ENCODE peak calls at places on chromosomes 6 and 20, in five cellular contexts. One of them, this sample, is unnamed.
A peak's percentile ranks its signal among the peaks of the same experiment; 100 is the strongest.

GRCh38 chr6:32195902-32196681 is 3.6 kb upstream of the GPSM3 start:
- DNase-seq in CD8-positive, alpha-beta memory T cell: no peak
- DNase-seq in CD4-positive, CD25-positive, alpha-beta regulatory T cell: peak; percentile 64
- DNase-seq in esophagus squamous epithelium: peak; percentile 45
- DNase-seq in hepatocyte: peak; percentile 91
- DNase-seq in this sample: peak; percentile 95

GRCh38 chr6:26394289-26394688 is 7.8 kb upstream of the BTN3A1 start:
- DNase-seq in CD8-positive, alpha-beta memory T cell: no peak
- DNase-seq in CD4-positive, CD25-positive, alpha-beta regulatory T cell: no peak
- DNase-seq in esophagus squamous epithelium: no peak
- DNase-seq in hepatocyte: peak; percentile 42
- DNase-seq in this sample: no peak

GRCh38 chr6:50272611-50273010 is 222.9 kb upstream of the DEFB112 start:
- DNase-seq in CD8-positive, alpha-beta memory T cell: no peak
- DNase-seq in CD4-positive, CD25-positive, alpha-beta regulatory T cell: no peak
- DNase-seq in esophagus squamous epithelium: no peak
- DNase-seq in hepatocyte: no peak
- DNase-seq in this sample: no peak

GRCh38 chr6:168155821-168156741 is 77.1 kb upstream of the FRMD1 start:
- DNase-seq in CD8-positive, alpha-beta memory T cell: no peak
- DNase-seq in CD4-positive, CD25-positive, alpha-beta regulatory T cell: no peak
- DNase-seq in esophagus squamous epithelium: no peak
- DNase-seq in hepatocyte: no peak
- DNase-seq in this sample: peak; percentile 30

GRCh38 chr6:134063966-134064445 is 11.6 kb upstream of the SLC2A12 start:
- DNase-seq in CD8-positive, alpha-beta memory T cell: peak; percentile 60
- DNase-seq in CD4-positive, CD25-positive, alpha-beta regulatory T cell: peak; percentile 21
- DNase-seq in esophagus squamous epithelium: no peak
- DNase-seq in hepatocyte: peak; percentile 77
- DNase-seq in this sample: peak; percentile 90

GRCh38 chr20:23302386-23302785 is 48.2 kb upstream of the NXT1 start:
- DNase-seq in CD8-positive, alpha-beta memory T cell: no peak
- DNase-seq in CD4-positive, CD25-positive, alpha-beta regulatory T cell: no peak
- DNase-seq in esophagus squamous epithelium: no peak
- DNase-seq in hepatocyte: no peak
- DNase-seq in this sample: no peak

GRCh38 chr20:10286356-10286755 is 67.7 kb downstream of the SNAP25 start:
- DNase-seq in CD8-positive, alpha-beta memory T cell: no peak
- DNase-seq in CD4-positive, CD25-positive, alpha-beta regulatory T cell: no peak
- DNase-seq in esophagus squamous epithelium: no peak
- DNase-seq in hepatocyte: no peak
- DNase-seq in this sample: no peak

GRCh38 chr6:53301801-53302537 is 46.8 kb downstream of the ELOVL5 start:
- DNase-seq in CD8-positive, alpha-beta memory T cell: no peak
- DNase-seq in CD4-positive, CD25-positive, alpha-beta regulatory T cell: no peak
- DNase-seq in esophagus squamous epithelium: no peak
- DNase-seq in hepatocyte: no peak
- DNase-seq in this sample: no peak

GRCh38 chr6:42099340-42100028 is 42.9 kb downstream of the C6orf132 start:
- DNase-seq in CD8-positive, alpha-beta memory T cell: no peak
- DNase-seq in CD4-positive, CD25-positive, alpha-beta regulatory T cell: no peak
- DNase-seq in esophagus squamous epithelium: no peak
- DNase-seq in hepatocyte: peak; percentile 59
- DNase-seq in this sample: no peak

GRCh38 chr6:137223370-137224131 is 4.4 kb upstream of the IFNGR1 start:
- DNase-seq in CD8-positive, alpha-beta memory T cell: no peak
- DNase-seq in CD4-positive, CD25-positive, alpha-beta regulatory T cell: no peak
- DNase-seq in esophagus squamous epithelium: no peak
- DNase-seq in hepatocyte: no peak
- DNase-seq in this sample: no peak

GRCh38 chr6:114169763-114170162 is 173.1 kb downstream of the HS3ST5 start:
- DNase-seq in CD8-positive, alpha-beta memory T cell: no peak
- DNase-seq in CD4-positive, CD25-positive, alpha-beta regulatory T cell: no peak
- DNase-seq in esophagus squamous epithelium: no peak
- DNase-seq in hepatocyte: no peak
- DNase-seq in this sample: no peak

GRCh38 chr6:593907-594212 is 63.0 kb downstream of the HUS1B start:
- DNase-seq in CD8-positive, alpha-beta memory T cell: no peak
- DNase-seq in CD4-positive, CD25-positive, alpha-beta regulatory T cell: no peak
- DNase-seq in esophagus squamous epithelium: no peak
- DNase-seq in hepatocyte: no peak
- DNase-seq in this sample: peak; percentile 88

DNA sequence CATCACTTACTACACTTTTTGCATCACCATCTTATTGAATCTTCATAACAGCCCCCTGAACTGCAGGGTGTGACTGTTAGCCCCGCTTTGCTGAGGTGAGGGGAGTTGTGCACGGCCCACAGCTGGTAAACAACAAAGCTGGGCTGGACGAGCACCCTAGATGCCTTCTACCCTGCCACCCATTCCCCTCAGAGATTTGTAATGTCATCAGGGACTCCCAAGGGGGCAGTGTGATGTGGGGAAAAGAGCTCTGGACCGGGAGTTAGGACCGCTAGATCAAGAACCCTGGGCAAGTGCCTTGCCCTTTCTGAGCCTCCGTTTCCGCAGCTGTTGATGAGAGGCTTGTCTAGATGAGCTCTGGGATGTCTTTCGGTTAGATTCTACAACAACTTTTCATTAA is 20.9 kb downstream of the PKIG start:
- DNase-seq in CD8-positive, alpha-beta memory T cell: no peak
- DNase-seq in CD4-positive, CD25-positive, alpha-beta regulatory T cell: no peak
- DNase-seq in esophagus squamous epithelium: no peak
- DNase-seq in hepatocyte: no peak
- DNase-seq in this sample: no peak
- H3K4me1 ChIP-seq in CD8-positive, alpha-beta memory T cell: peaks cover 8% of the 10 kb centered on the region
- H3K4me1 ChIP-seq in CD4-positive, CD25-positive, alpha-beta regulatory T cell: no peaks in the 10 kb centered on the region
- H3K4me1 ChIP-seq in esophagus squamous epithelium: peaks cover 58% of the 10 kb centered on the region
- H3K4me1 ChIP-seq in hepatocyte: peaks cover 16% of the 10 kb centered on the region
- H3K4me1 ChIP-seq in this sample: peaks cover 4% of the 10 kb centered on the region

DNA sequence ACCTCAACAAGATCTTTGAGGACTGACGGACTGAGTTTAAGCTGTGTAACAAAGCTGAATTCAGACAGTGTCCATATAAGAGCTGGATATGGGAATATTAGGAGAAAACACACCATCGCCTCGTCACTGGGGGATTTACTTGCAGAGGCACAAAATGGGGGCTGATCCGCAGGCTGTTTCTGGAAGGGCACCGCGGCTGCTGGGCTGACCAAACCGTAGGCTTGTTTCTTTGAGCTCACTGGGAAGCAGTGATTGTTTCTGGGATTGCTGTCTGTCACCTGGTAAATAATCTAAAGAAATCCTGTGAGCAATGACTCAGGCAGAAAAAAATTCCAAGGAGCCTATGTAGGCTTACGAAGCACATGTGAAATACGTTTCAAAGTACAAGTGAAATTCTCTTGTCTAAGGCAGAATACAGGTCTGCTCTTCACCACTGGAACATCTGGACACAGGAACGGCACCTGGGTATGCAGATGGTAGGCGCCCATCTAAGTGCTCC is 63.9 kb upstream of the MPC1 start:
- DNase-seq in CD8-positive, alpha-beta memory T cell: no peak
- DNase-seq in CD4-positive, CD25-positive, alpha-beta regulatory T cell: no peak
- DNase-seq in esophagus squamous epithelium: no peak
- DNase-seq in hepatocyte: peak; percentile 64
- DNase-seq in this sample: peak; percentile 66
- H3K4me3 ChIP-seq in CD8-positive, alpha-beta memory T cell: no peak overlapping the region
- H3K4me3 ChIP-seq in CD4-positive, CD25-positive, alpha-beta regulatory T cell: no peak overlapping the region
- H3K4me3 ChIP-seq in esophagus squamous epithelium: no peak overlapping the region
- H3K4me3 ChIP-seq in hepatocyte: no peak overlapping the region
- H3K4me3 ChIP-seq in this sample: peak overlapping the region; percentile 33

DNA sequence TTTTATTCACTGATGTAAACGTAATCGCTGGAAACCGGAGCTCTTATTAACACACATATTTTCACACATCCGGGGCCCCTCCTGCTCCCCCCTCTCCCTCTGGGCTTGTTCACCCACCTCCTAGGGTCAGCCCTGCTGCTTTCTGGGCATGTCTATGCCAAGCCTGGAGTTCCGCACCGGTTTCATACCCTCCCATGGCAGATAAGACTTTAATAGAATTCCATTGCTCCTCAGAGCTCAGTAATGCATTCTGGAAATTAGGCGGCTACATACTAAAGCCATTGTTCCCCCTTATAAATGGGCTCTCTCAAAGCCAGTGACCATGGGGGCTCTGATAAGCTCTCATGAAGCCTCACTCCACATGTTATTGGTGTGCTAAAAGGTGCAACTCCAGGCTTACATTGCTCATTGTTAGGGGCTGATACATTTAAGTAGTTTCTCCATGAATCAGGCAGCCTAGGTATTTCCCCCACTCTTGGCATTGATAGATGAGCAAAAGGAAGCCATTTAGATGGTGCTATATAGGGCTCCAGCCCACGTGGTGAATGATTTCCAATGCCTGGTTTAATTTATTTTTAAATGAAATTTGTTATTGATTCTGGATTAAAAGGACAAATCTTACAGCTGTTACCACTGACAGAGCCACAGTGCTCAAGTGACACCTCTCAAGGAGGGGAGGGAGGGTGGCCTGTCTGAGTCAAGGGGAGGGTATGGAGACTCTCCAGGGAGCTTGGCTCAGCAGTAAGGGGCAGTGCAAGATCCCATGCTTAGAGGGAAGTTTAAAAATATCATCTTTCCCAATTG is 4.4 kb upstream of the VSTM2L start:
- DNase-seq in CD8-positive, alpha-beta memory T cell: no peak
- DNase-seq in CD4-positive, CD25-positive, alpha-beta regulatory T cell: no peak
- DNase-seq in esophagus squamous epithelium: no peak
- DNase-seq in hepatocyte: no peak
- DNase-seq in this sample: no peak
- H3K27ac ChIP-seq in CD8-positive, alpha-beta memory T cell: no peak overlapping the region
- H3K27ac ChIP-seq in CD4-positive, CD25-positive, alpha-beta regulatory T cell: no peak overlapping the region
- H3K27ac ChIP-seq in esophagus squamous epithelium: no peak overlapping the region
- H3K27ac ChIP-seq in hepatocyte: no peak overlapping the region
- H3K27ac ChIP-seq in this sample: no peak overlapping the region

DNA sequence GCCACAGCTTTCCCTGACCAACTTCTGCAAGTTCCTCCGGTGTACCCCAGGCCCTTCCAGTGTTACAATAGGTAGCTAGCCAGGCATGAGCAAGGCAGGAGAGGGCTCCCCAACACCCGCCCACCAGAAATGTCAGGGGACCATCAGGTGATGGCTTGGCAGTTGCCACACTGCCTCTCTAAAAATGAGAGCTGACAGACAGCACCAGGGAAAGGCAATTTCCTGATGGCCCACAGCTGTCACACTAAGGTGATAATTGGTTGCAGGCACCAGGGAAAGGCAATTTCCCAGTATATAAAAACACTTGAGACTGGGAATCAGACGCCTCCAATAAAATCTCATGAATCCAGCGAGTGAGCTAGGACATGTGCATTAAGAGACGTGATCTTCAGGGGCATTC is 49.9 kb downstream of the PXDC1 start:
- DNase-seq in CD8-positive, alpha-beta memory T cell: no peak
- DNase-seq in CD4-positive, CD25-positive, alpha-beta regulatory T cell: no peak
- DNase-seq in esophagus squamous epithelium: no peak
- DNase-seq in hepatocyte: no peak
- DNase-seq in this sample: no peak
- H3K4me1 ChIP-seq in CD8-positive, alpha-beta memory T cell: no peaks in the 10 kb centered on the region
- H3K4me1 ChIP-seq in CD4-positive, CD25-positive, alpha-beta regulatory T cell: no peaks in the 10 kb centered on the region
- H3K4me1 ChIP-seq in esophagus squamous epithelium: no peaks in the 10 kb centered on the region
- H3K4me1 ChIP-seq in hepatocyte: no peaks in the 10 kb centered on the region
- H3K4me1 ChIP-seq in this sample: no peaks in the 10 kb centered on the region

DNA sequence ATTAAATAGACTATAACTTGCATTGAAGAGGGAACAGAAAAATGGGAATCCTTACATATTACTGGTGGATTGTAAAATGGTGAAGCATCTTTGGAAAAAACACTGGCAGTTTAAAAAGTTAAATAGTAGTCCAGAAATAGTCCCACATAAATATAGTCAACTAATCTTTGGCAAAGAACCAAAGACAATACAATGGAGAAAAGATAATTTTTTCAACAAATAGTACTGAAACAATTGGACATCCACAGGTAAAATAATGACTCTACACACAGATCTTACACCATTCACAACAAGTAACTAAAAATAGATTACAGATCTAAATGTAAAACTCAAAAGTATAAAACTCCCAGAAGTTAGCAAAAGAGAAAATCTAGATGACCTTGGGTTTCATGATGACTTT is 259.1 kb upstream of the CEP162 start:
- DNase-seq in CD8-positive, alpha-beta memory T cell: no peak
- DNase-seq in CD4-positive, CD25-positive, alpha-beta regulatory T cell: no peak
- DNase-seq in esophagus squamous epithelium: no peak
- DNase-seq in hepatocyte: no peak
- DNase-seq in this sample: no peak
- H3K4me3 ChIP-seq in CD8-positive, alpha-beta memory T cell: no peak overlapping the region
- H3K4me3 ChIP-seq in CD4-positive, CD25-positive, alpha-beta regulatory T cell: no peak overlapping the region
- H3K4me3 ChIP-seq in esophagus squamous epithelium: no peak overlapping the region
- H3K4me3 ChIP-seq in hepatocyte: no peak overlapping the region
- H3K4me3 ChIP-seq in this sample: no peak overlapping the region

GRCh38 chr6:16944601-16945000 is 157.2 kb upstream of the STMND1 start:
- DNase-seq in CD8-positive, alpha-beta memory T cell: no peak
- DNase-seq in CD4-positive, CD25-positive, alpha-beta regulatory T cell: no peak
- DNase-seq in esophagus squamous epithelium: no peak
- DNase-seq in hepatocyte: no peak
- DNase-seq in this sample: no peak

GRCh38 chr6:16949696-16950095 is 152.2 kb upstream of the STMND1 start:
- DNase-seq in CD8-positive, alpha-beta memory T cell: no peak
- DNase-seq in CD4-positive, CD25-positive, alpha-beta regulatory T cell: no peak
- DNase-seq in esophagus squamous epithelium: no peak
- DNase-seq in hepatocyte: no peak
- DNase-seq in this sample: no peak

GRCh38 chr6:16950311-16950710 is 151.5 kb upstream of the STMND1 start:
- DNase-seq in CD8-positive, alpha-beta memory T cell: no peak
- DNase-seq in CD4-positive, CD25-positive, alpha-beta regulatory T cell: no peak
- DNase-seq in esophagus squamous epithelium: no peak
- DNase-seq in hepatocyte: no peak
- DNase-seq in this sample: no peak

GRCh38 chr6:16948376-16948775 is 153.5 kb upstream of the STMND1 start:
- DNase-seq in CD8-positive, alpha-beta memory T cell: no peak
- DNase-seq in CD4-positive, CD25-positive, alpha-beta regulatory T cell: no peak
- DNase-seq in esophagus squamous epithelium: no peak
- DNase-seq in hepatocyte: no peak
- DNase-seq in this sample: no peak

GRCh38 chr6:16947461-16948159 is 154.2 kb upstream of the STMND1 start:
- DNase-seq in CD8-positive, alpha-beta memory T cell: no peak
- DNase-seq in CD4-positive, CD25-positive, alpha-beta regulatory T cell: no peak
- DNase-seq in esophagus squamous epithelium: no peak
- DNase-seq in hepatocyte: peak; percentile 72
- DNase-seq in this sample: no peak
- H3K27ac ChIP-seq in CD8-positive, alpha-beta memory T cell: no peak overlapping the region
- H3K27ac ChIP-seq in CD4-positive, CD25-positive, alpha-beta regulatory T cell: no peak overlapping the region
- H3K27ac ChIP-seq in esophagus squamous epithelium: peak overlapping the region; percentile 31
- H3K27ac ChIP-seq in hepatocyte: peak overlapping the region; percentile 74
- H3K27ac ChIP-seq in this sample: no peak overlapping the region

This sample was measured in endodermal cell.